ENCODE peak calls at places on chromosomes 13 and 19, in six cellular contexts. X, N, A, E, H and C are unnamed samples.

GRCh38 chr13:106152047-106152446 is 383.4 kb downstream of the EFNB2 start:
- DNase-seq in X (no peak), N (no peak), A (no peak), E (no peak), H (no peak), C (no peak)

GRCh38 chr19:13025819-13026477 is 30.7 kb downstream of the NFIX start:
- DNase-seq in X (peak; percentile 73), N (no peak), A (peak; percentile 14), E (no peak), H (no peak), C (no peak)

GRCh38 chr13:60260440-60260839 is 96.7 kb upstream of the DIAPH3 start:
- DNase-seq in X (no peak), N (no peak), A (no peak), E (no peak), H (no peak), C (no peak)

GRCh38 chr19:56105090-56105701 is 15.9 kb downstream of the ZNF787 start:
- DNase-seq in X (peak; percentile 91), N (no peak), A (peak; percentile 79), E (no peak), H (no peak), C (no peak)

GRCh38 chr19:36265064-36265463 is 50.2 kb downstream of the ZNF146 start:
- DNase-seq in X (peak; percentile 47), N (no peak), A (peak; percentile 0), E (no peak), H (no peak), C (no peak)

GRCh38 chr13:113951246-113951999 is 22.5 kb downstream of the C13orf46 start:
- DNase-seq in X (peak; percentile 96), N (peak; percentile 20), A (peak; percentile 82), E (peak; percentile 82), H (peak; percentile 92), C (no peak)

GRCh38 chr19:51194527-51195315 is 30.2 kb upstream of the CD33 start:
- DNase-seq in X (peak; percentile 32), N (no peak), A (no peak), E (peak; percentile 20), H (no peak), C (no peak)

GRCh38 chr19:10625003-10625761 is at the start of gene SLC44A2:
- DNase-seq in X (peak; percentile 92), N (peak; percentile 37), A (peak; percentile 92), E (peak; percentile 92), H (peak; percentile 87), C (no peak)

GRCh38 chr19:17405250-17406038 is at the start of gene BST2:
- DNase-seq in X (no peak), N (no peak), A (peak; percentile 32), E (peak; percentile 92), H (no peak), C (peak; percentile 49)

GRCh38 chr19:46932346-46932745 is 71.5 kb downstream of the ARHGAP35 start:
- DNase-seq in X (no peak), N (no peak), A (no peak), E (peak; percentile 58), H (no peak), C (no peak)

GRCh38 chr13:81781471-81781870 is 1440.5 kb upstream of the SPRY2 start:
- DNase-seq in X (no peak), N (no peak), A (no peak), E (no peak), H (no peak), C (no peak)

GRCh38 chr19:12647490-12648071 is 19.0 kb downstream of the MAN2B1 start:
- DNase-seq in X (peak; percentile 91), N (no peak), A (peak; percentile 62), E (peak; percentile 74), H (peak; percentile 81), C (no peak)

GRCh38 chr13:72025836-72026235 is 158.8 kb upstream of the DACH1 start:
- DNase-seq in X (no peak), N (no peak), A (no peak), E (no peak), H (no peak), C (no peak)

GRCh38 chr19:51372649-51373504 is at the start of gene NKG7:
- DNase-seq in X (peak; percentile 32), N (no peak), A (no peak), E (no peak), H (no peak), C (no peak)

GRCh38 chr19:4518345-4519171 is at the start of gene PLIN4:
- DNase-seq in X (peak; percentile 86), N (peak; percentile 46), A (peak; percentile 98), E (no peak), H (peak; percentile 88), C (no peak)

GRCh38 chr19:4715529-4716221 is 8.0 kb downstream of the DPP9 start:
- DNase-seq in X (no peak), N (no peak), A (peak; percentile 44), E (no peak), H (no peak), C (no peak)

GRCh38 chr13:41577437-41577836 is 120.1 kb downstream of the RGCC start:
- DNase-seq in X (no peak), N (no peak), A (peak; percentile 85), E (no peak), H (no peak), C (no peak)

GRCh38 chr19:29366757-29367156 is 153.8 kb upstream of the UQCRFS1 start:
- DNase-seq in X (no peak), N (no peak), A (no peak), E (no peak), H (no peak), C (no peak)

DNA sequence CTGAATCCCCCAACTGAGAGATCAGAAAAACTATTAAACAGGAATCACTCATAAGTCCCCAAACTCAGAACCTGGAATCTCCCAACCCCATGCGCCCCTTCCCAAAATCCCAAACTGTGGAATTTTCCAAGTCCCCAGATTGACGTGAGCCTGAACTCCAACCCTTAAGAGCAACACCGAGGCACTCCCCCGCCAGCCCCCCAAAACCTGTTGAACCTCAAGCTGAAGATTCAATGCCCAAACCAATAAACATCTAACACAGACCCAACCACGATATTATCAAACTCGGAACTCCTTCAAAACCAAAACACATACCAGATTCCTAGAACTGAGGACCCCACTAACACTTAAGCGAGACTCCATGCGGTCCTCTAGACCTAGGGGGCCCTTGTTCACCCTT is 589 bp downstream of the IZUMO1 start:
- DNase-seq in X (no peak), N (no peak), A (no peak), E (no peak), H (no peak), C (no peak)
- H3K27ac ChIP-seq in X (no peak overlapping the region), N (peak overlapping the region; percentile 87), A (peak overlapping the region; percentile 80), E (peak overlapping the region; percentile 43), H (peak overlapping the region; percentile 77), C (no peak overlapping the region)

GRCh38 chr19:39355253-39355652 is 13.0 kb downstream of the SAMD4B start:
- DNase-seq in X (peak; percentile 24), N (no peak), A (no peak), E (no peak), H (no peak), C (no peak)

GRCh38 chr19:39356073-39356472 is 13.9 kb downstream of the SAMD4B start:
- DNase-seq in X (no peak), N (no peak), A (no peak), E (no peak), H (no peak), C (no peak)

GRCh38 chr19:39350156-39350555 is 7.9 kb downstream of the SAMD4B start:
- DNase-seq in X (no peak), N (no peak), A (no peak), E (no peak), H (no peak), C (no peak)

GRCh38 chr19:39351537-39352037 is 9.4 kb downstream of the SAMD4B start:
- DNase-seq in X (peak; percentile 10), N (no peak), A (no peak), E (no peak), H (no peak), C (no peak)

GRCh38 chr19:39352549-39353285 is 10.5 kb downstream of the SAMD4B start:
- DNase-seq in X (peak; percentile 16), N (no peak), A (no peak), E (no peak), H (no peak), C (no peak)
- H3K27ac ChIP-seq in X (no peak overlapping the region), N (peak overlapping the region; percentile 76), A (no peak overlapping the region), E (no peak overlapping the region), H (no peak overlapping the region), C (no peak overlapping the region)

DNA sequence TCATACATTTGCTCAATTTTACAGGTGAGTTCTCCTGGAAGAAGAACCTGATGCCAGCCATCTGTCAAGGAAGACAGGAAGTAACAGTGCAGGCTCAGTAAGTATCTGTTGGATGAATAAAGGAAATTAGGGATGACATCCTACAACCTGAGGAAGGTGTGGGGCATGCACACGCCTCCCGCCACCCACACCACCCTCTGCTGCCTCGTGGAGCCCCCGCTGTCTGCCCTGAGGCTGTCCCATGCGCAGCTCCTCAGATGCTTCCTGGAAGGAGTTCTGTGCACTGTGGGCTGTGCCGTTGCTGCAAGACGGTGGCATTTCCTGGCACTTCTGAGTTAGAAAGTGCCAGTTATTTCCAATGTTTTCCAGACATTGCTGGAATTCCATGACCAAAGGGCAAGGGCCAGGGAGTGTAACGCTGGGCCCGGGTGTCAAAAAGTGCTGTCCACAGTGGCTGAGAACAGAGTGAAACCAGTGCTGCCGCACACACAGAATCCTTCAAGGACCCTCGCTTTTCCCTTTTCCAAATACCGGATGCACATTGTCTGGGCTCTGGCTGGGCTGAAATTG is 4.2 kb upstream of the TEX29 start:
- DNase-seq in X (no peak), N (no peak), A (no peak), E (no peak), H (no peak), C (no peak)
- H3K27ac ChIP-seq in X (peak overlapping the region; percentile 4), N (no peak overlapping the region), A (no peak overlapping the region), E (no peak overlapping the region), H (no peak overlapping the region), C (no peak overlapping the region)

DNA sequence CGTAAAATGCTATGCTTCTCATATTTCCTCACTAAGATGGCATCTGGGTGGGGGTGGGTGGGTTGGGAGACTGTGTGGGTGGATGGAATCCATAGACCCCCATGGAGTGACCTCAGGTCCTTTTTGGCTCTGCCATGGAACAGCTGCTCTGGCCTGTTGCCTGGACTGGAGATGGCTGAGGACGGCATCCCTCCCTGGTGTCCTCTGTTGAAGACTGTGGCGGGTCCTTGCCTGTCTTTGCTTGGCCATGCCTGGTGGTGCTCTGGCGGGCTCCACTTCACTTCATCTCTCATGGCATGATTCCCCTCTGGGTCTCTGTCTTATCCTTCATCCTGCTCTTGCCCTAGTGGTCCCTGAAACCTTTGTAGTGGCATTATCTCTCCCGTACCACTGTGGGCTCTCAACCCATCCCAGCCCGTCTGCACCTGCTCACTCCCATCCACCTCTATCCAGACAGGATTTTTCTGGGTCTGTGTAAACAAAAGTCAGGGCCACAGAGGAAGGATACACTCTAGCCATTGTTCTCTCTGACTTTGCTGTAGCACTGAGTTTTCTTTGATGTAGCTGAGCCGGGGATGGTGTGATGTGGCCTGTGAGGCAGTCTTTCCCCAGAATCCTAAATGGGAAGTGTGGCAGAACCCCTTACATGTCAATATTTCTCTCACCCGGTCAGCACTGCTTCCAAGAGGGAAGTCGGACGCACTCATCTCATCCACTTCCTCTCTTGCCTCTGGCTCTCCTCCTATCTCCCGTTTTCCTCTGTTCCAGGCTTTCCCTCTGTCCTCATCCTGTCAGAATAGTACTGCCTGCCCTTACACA is 36.1 kb downstream of the WDFY2 start:
- DNase-seq in X (no peak), N (no peak), A (peak; percentile 20), E (no peak), H (no peak), C (no peak)
- H3K27ac ChIP-seq in X (peak overlapping the region; percentile 64), N (peak overlapping the region; percentile 97), A (no peak overlapping the region), E (peak overlapping the region; percentile 72), H (peak overlapping the region; percentile 50), C (peak overlapping the region; percentile 84)

GRCh38 chr19:44142014-44142523 is 715 bp downstream of the ZNF234 start:
- DNase-seq in X (no peak), N (no peak), A (no peak), E (no peak), H (no peak), C (no peak)
- H3K27ac ChIP-seq in X (no peak overlapping the region), N (peak overlapping the region; percentile 73), A (peak overlapping the region; percentile 87), E (peak overlapping the region; percentile 67), H (peak overlapping the region; percentile 85), C (no peak overlapping the region)